ENCODE peak calls at places on chromosomes 13 and 19, in seven cellular contexts. T is foreskin keratinocyte; M is uterus; X is IMR-90; D is Peyer's patch; V is heart left ventricle; S is CD4-positive, alpha-beta T cell. J is an unnamed sample. For H3K27me3, the result is how much of the 10 kb centered on the place peaks cover.

GRCh38 chr19:11902228-11902627 is 14.6 kb downstream of the ZNF69 start:
- DNase-seq in T (no peak), M (no peak), X (no peak), D (no peak), V (no peak), S (no peak), J (no peak)

GRCh38 chr13:48230541-48230940 is 2.5 kb upstream of the ITM2B start:
- DNase-seq in T (no peak), M (no peak), X (no peak), D (no peak), V (no peak), S (no peak), J (no peak)

GRCh38 chr13:113918981-113919646 is 54.8 kb downstream of the C13orf46 start:
- DNase-seq in T (no peak), M (no peak), X (no peak), D (no peak), V (no peak), S (no peak), J (no peak)

GRCh38 chr13:73754727-73755292 is 379.4 kb downstream of the KLF12 start:
- DNase-seq in T (peak), M (no peak), X (peak), D (no peak), V (no peak), S (peak), J (peak)

GRCh38 chr13:99743079-99743478 is 228.5 kb downstream of the ZIC5 start:
- DNase-seq in T (no peak), M (no peak), X (no peak), D (no peak), V (no peak), S (no peak), J (no peak)

GRCh38 chr19:17405250-17406038 is at the start of gene BST2:
- DNase-seq in T (peak), M (peak), X (peak), D (peak), V (peak), S (peak), J (no peak)

GRCh38 chr13:43848250-43848649 is 31.3 kb downstream of the CCDC122 start:
- DNase-seq in T (peak), M (no peak), X (peak), D (no peak), V (no peak), S (no peak), J (peak)

GRCh38 chr19:39497850-39498261 is 891 bp upstream of the DLL3 start:
- DNase-seq in T (no peak), M (no peak), X (peak), D (peak), V (no peak), S (no peak), J (peak)

GRCh38 chr19:31648347-31648746 is 299.1 kb upstream of the TSHZ3 start:
- DNase-seq in T (no peak), M (no peak), X (peak), D (no peak), V (no peak), S (no peak), J (no peak)

GRCh38 chr19:15841875-15842569 is 26.6 kb upstream of the OR10H1 start:
- DNase-seq in T (no peak), M (no peak), X (no peak), D (no peak), V (no peak), S (no peak), J (no peak)

GRCh38 chr19:15393963-15394362 is 14.4 kb upstream of the AKAP8 start:
- DNase-seq in T (no peak), M (no peak), X (peak), D (no peak), V (no peak), S (no peak), J (peak)

GRCh38 chr19:49434907-49435577 is 6.3 kb downstream of the SLC17A7 start:
- DNase-seq in T (no peak), M (no peak), X (no peak), D (no peak), V (no peak), S (no peak), J (no peak)
- H3K27me3 ChIP-seq in T (half or more), M (under half), X (half or more), D (half or more), V (half or more), S (half or more), J (half or more)

GRCh38 chr19:47415953-47416666 is 3.2 kb downstream of the MEIS3 start:
- DNase-seq in T (no peak), M (no peak), X (no peak), D (no peak), V (no peak), S (no peak), J (no peak)
- H3K27me3 ChIP-seq in T (half or more), M (under half), X (under half), D (under half), V (under half), S (half or more), J (under half)

GRCh38 chr13:52744842-52745241 is 5.2 kb upstream of the CNMD start:
- DNase-seq in T (no peak), M (no peak), X (no peak), D (no peak), V (no peak), S (no peak), J (no peak)
- H3K27me3 ChIP-seq in T (under half), M (under half), X (under half), D (under half), V (under half), S (under half), J (under half)

DNA sequence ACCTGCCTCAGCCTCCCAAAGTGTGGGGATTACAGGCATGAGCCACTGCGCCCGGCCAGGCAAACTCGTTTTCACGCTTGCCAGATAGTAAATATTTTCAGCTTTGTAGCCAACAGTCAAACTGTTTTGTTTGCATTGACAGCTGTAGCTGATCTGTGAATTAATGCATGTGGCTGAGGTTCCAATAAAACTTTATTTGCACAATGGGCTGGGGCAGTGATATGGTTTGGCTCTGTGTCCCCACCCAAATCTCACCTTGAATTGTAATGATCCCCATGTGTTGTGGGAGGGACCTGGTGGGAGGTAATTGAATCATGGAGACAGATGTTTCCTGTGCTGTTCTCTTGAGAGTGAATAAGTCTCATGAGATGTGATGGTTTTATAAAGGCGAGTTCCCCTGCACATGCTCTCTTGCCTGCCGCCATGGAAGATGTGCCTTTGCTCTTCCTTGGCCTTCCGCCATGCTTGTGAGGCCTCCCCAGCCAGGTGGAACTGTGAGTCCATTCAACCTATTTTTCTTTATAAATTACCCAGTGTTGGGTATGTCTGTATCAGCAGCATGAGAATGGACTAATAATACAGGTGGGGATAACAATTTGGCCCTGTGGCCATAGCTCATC is 22.4 kb upstream of the RANBP3 start:
- DNase-seq in T (no peak), M (no peak), X (no peak), D (no peak), V (no peak), S (no peak), J (no peak)
- H3K27me3 ChIP-seq in T (under half), M (under half), X (under half), D (under half), V (under half), S (under half), J (under half)

J was measured in adipocyte.